ENCODE peak calls at places on chromosomes 2 and 18, in eight cellular contexts. N is AG09309, K is GM12865, U is astrocyte, R is astrocyte of the spinal cord, M is WERI-Rb-1, P is PC-3, C is left lung. W is an unnamed sample.

GRCh38 chr2:234971494-234971893 is 19.7 kb downstream of the SH3BP4 start:
- DNase-seq in N (no peak), K (no peak), U (no peak), R (peak), M (no peak), P (no peak), C (no peak), W (no peak)

GRCh38 chr2:154556146-154556545 is 142.3 kb upstream of the KCNJ3 start:
- DNase-seq in N (no peak), K (peak), U (no peak), R (no peak), M (no peak), P (no peak), C (no peak), W (no peak)

GRCh38 chr2:230658877-230659652 is 53.6 kb upstream of the CAB39 start:
- DNase-seq in N (no peak), K (peak), U (no peak), R (no peak), M (no peak), P (no peak), C (no peak), W (no peak)

GRCh38 chr2:120935339-120936313 is 200.0 kb downstream of the GLI2 start:
- DNase-seq in N (peak), K (no peak), U (peak), R (peak), M (no peak), P (peak), C (no peak), W (no peak)

GRCh38 chr18:70536370-70537062 is 247.7 kb downstream of the SOCS6 start:
- DNase-seq in N (no peak), K (no peak), U (no peak), R (no peak), M (no peak), P (no peak), C (no peak), W (no peak)

GRCh38 chr2:69975136-69975852 is 13.9 kb upstream of the ASPRV1 start:
- DNase-seq in N (no peak), K (no peak), U (no peak), R (no peak), M (no peak), P (no peak), C (no peak), W (no peak)

GRCh38 chr18:11494093-11494492 is 115.3 kb upstream of the SLC35G4 start:
- DNase-seq in N (no peak), K (no peak), U (peak), R (peak), M (no peak), P (no peak), C (no peak), W (peak)

GRCh38 chr2:147006724-147007123 is 838.1 kb upstream of the ACVR2A start:
- DNase-seq in N (no peak), K (no peak), U (peak), R (no peak), M (no peak), P (no peak), C (no peak), W (peak)

GRCh38 chr2:168718622-168719021 is 83.8 kb upstream of the NOSTRIN start:
- DNase-seq in N (no peak), K (no peak), U (no peak), R (no peak), M (no peak), P (peak), C (no peak), W (no peak)

GRCh38 chr2:171509945-171510731 is 12.1 kb upstream of the CYBRD1 start:
- DNase-seq in N (no peak), K (peak), U (no peak), R (no peak), M (no peak), P (no peak), C (no peak), W (no peak)

GRCh38 chr2:24913896-24914295 is 6.1 kb downstream of the ADCY3 start:
- DNase-seq in N (no peak), K (no peak), U (no peak), R (no peak), M (no peak), P (no peak), C (peak), W (no peak)

GRCh38 chr2:109084341-109084740 is 44.7 kb upstream of the SH3RF3 start:
- DNase-seq in N (no peak), K (no peak), U (no peak), R (no peak), M (no peak), P (no peak), C (no peak), W (no peak)

GRCh38 chr18:48773821-48774220 is 176.9 kb downstream of the SMAD7 start:
- DNase-seq in N (no peak), K (no peak), U (no peak), R (no peak), M (no peak), P (no peak), C (no peak), W (no peak)

GRCh38 chr2:190984595-190984994 is 29.4 kb downstream of the STAT1 start:
- DNase-seq in N (peak), K (no peak), U (peak), R (peak), M (no peak), P (peak), C (no peak), W (no peak)

GRCh38 chr2:147924647-147925046 is 79.8 kb downstream of the ACVR2A start:
- DNase-seq in N (no peak), K (no peak), U (no peak), R (no peak), M (no peak), P (no peak), C (no peak), W (no peak)

GRCh38 chr18:63142502-63143045 is 177.0 kb downstream of the BCL2 start:
- DNase-seq in N (no peak), K (no peak), U (no peak), R (no peak), M (no peak), P (no peak), C (no peak), W (no peak)

GRCh38 chr2:126571403-126571802 is 84.6 kb upstream of the GYPC start:
- DNase-seq in N (no peak), K (no peak), U (no peak), R (no peak), M (no peak), P (no peak), C (no peak), W (no peak)

GRCh38 chr2:96830064-96830562 is 13.7 kb downstream of the ANKRD23 start:
- DNase-seq in N (no peak), K (no peak), U (no peak), R (no peak), M (no peak), P (no peak), C (no peak), W (no peak)

GRCh38 chr2:176129013-176129796 is at the start of gene HOXD8:
- DNase-seq in N (no peak), K (no peak), U (peak), R (peak), M (no peak), P (no peak), C (peak), W (no peak)

GRCh38 chr18:41371718-41372117 is 583.3 kb upstream of the PIK3C3 start:
- DNase-seq in N (no peak), K (no peak), U (no peak), R (no peak), M (no peak), P (no peak), C (no peak), W (no peak)

GRCh38 chr2:40321224-40321623 is 130.7 kb downstream of the SLC8A1 start:
- DNase-seq in N (no peak), K (peak), U (no peak), R (no peak), M (no peak), P (no peak), C (no peak), W (no peak)

GRCh38 chr2:101032100-101032776 is 30.1 kb downstream of the RPL31 start:
- DNase-seq in N (no peak), K (no peak), U (no peak), R (no peak), M (no peak), P (no peak), C (no peak), W (no peak)

GRCh38 chr2:128492966-128493811 is 174.5 kb upstream of the HS6ST1 start:
- DNase-seq in N (no peak), K (no peak), U (no peak), R (no peak), M (no peak), P (no peak), C (no peak), W (no peak)

GRCh38 chr18:2627821-2628276 is 27.7 kb upstream of the SMCHD1 start:
- DNase-seq in N (no peak), K (no peak), U (peak), R (peak), M (no peak), P (peak), C (no peak), W (no peak)

GRCh38 chr2:33093293-33093692 is 146.5 kb downstream of the LTBP1 start:
- DNase-seq in N (no peak), K (no peak), U (no peak), R (no peak), M (no peak), P (no peak), C (no peak), W (no peak)

GRCh38 chr18:34083910-34084309 is 140.8 kb downstream of the NOL4 start:
- DNase-seq in N (no peak), K (no peak), U (no peak), R (no peak), M (no peak), P (no peak), C (no peak), W (no peak)

GRCh38 chr2:241846406-241846805 is 12.3 kb downstream of the PDCD1 start:
- DNase-seq in N (no peak), K (no peak), U (no peak), R (no peak), M (no peak), P (no peak), C (no peak), W (no peak)

GRCh38 chr2:191626497-191627151 is 51.3 kb upstream of the NABP1 start:
- DNase-seq in N (peak), K (no peak), U (peak), R (peak), M (no peak), P (peak), C (no peak), W (peak)

GRCh38 chr2:136310005-136310495 is 192.1 kb upstream of the CXCR4 start:
- DNase-seq in N (no peak), K (peak), U (no peak), R (no peak), M (no peak), P (no peak), C (no peak), W (no peak)

GRCh38 chr2:45004569-45005181 is 4.6 kb downstream of the SIX2 start:
- DNase-seq in N (no peak), K (no peak), U (no peak), R (no peak), M (no peak), P (no peak), C (no peak), W (no peak)

GRCh38 chr18:13300029-13300428 is 81.5 kb downstream of the LDLRAD4 start:
- DNase-seq in N (no peak), K (no peak), U (no peak), R (no peak), M (no peak), P (no peak), C (no peak), W (no peak)

GRCh38 chr2:54810236-54810635 is 86.8 kb downstream of the EML6 start:
- DNase-seq in N (no peak), K (no peak), U (no peak), R (no peak), M (no peak), P (no peak), C (no peak), W (no peak)

GRCh38 chr2:25204190-25204838 is 35.9 kb upstream of the POMC start:
- DNase-seq in N (no peak), K (peak), U (no peak), R (no peak), M (no peak), P (no peak), C (no peak), W (no peak)

GRCh38 chr2:189592353-189592984 is 11.9 kb upstream of the SLC40A1 start:
- DNase-seq in N (no peak), K (no peak), U (no peak), R (no peak), M (no peak), P (no peak), C (no peak), W (no peak)

GRCh38 chr2:56185582-56186046 is 1.8 kb downstream of the CCDC85A start:
- DNase-seq in N (no peak), K (no peak), U (peak), R (peak), M (peak), P (peak), C (peak), W (no peak)
- H3K4me3 ChIP-seq in N (peak), K (no peak), U (peak), R (peak), M (peak), P (peak), C (peak), W (peak)

GRCh38 chr18:666177-666576 is 8.7 kb downstream of the TYMS start:
- DNase-seq in N (no peak), K (no peak), U (no peak), R (no peak), M (no peak), P (peak), C (no peak), W (no peak)
- TF ChIP-seq CTCF in N (peak), K (peak), U (no peak), R (peak), M (peak), P (peak), C (no peak), W (peak)

GRCh38 chr18:21441670-21442069 is 158.8 kb downstream of the ESCO1 start:
- DNase-seq in N (no peak), K (no peak), U (no peak), R (no peak), M (no peak), P (no peak), C (no peak), W (no peak)
- H3K4me3 ChIP-seq in N (no peak), K (no peak), U (no peak), R (no peak), M (no peak), P (no peak), C (no peak), W (no peak)

DNA sequence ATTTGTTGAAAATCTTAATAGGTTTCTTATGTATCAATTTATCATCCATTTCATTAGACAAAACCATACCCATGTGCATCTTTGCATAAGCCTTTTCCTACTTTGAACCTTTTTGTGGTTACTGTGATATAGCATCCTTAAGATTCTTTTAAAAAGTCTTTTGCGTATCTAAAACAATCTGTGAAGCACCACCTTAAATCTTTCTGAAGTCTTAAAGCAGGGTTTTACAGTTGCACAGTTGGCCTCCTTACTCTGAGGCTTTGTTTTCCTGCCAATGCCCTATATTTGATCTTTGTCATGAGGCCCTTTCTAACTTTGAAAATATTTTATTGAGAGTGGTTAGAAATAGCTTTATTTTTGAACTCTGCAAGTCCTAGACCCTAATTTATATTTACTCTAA is 163.4 kb upstream of the MAP3K20 start:
- DNase-seq in N (no peak), K (no peak), U (no peak), R (no peak), M (no peak), P (no peak), C (no peak), W (no peak)
- TF ChIP-seq CTCF in N (no peak), K (no peak), U (no peak), R (no peak), M (no peak), P (no peak), C (no peak), W (no peak)

GRCh38 chr2:64204716-64205115 is 60.5 kb upstream of the PELI1 start:
- DNase-seq in N (no peak), K (peak), U (no peak), R (no peak), M (no peak), P (peak), C (no peak), W (no peak)

GRCh38 chr2:64205415-64205814 is 61.2 kb upstream of the PELI1 start:
- DNase-seq in N (no peak), K (no peak), U (no peak), R (no peak), M (no peak), P (no peak), C (no peak), W (no peak)

GRCh38 chr2:64202206-64202864 is 58.1 kb upstream of the PELI1 start:
- DNase-seq in N (no peak), K (peak), U (no peak), R (peak), M (no peak), P (peak), C (no peak), W (no peak)

GRCh38 chr2:64203131-64204005 is 59.1 kb upstream of the PELI1 start:
- DNase-seq in N (no peak), K (peak), U (peak), R (peak), M (peak), P (peak), C (no peak), W (no peak)

GRCh38 chr2:64204006-64204632 is 59.9 kb upstream of the PELI1 start:
- DNase-seq in N (no peak), K (peak), U (peak), R (no peak), M (peak), P (no peak), C (peak), W (no peak)
- H3K4me3 ChIP-seq in N (no peak), K (peak), U (no peak), R (no peak), M (peak), P (peak), C (peak), W (no peak)

W was measured in retinal pigment epithelial cell.